ENCODE peak calls at places on chromosome 22, in seven cellular contexts. One of them, this sample, is unnamed.

GRCh38 chr22:46442217-46442853 is 95.1 kb downstream of the CELSR1 start:
- DNase-seq in activated naive CD4-positive, alpha-beta T cell: no peak
- DNase-seq in NCI-H748 treated with DMSO at 0.1 percent for 48 hours: no peak
- DNase-seq in stimulated activated CD4-positive, alpha-beta T cell treated with anti-CD3 and anti-CD28 coated beads, Interleukin-4, amount 100 ng/mL, for 1 hour: no peak
- DNase-seq in B cell: no peak
- DNase-seq in T-helper 22 cell: no peak
- DNase-seq in GM12865: no peak
- DNase-seq in this sample: no peak

GRCh38 chr22:23847991-23848864 is 9.4 kb upstream of the DERL3 start:
- DNase-seq in activated naive CD4-positive, alpha-beta T cell: no peak
- DNase-seq in NCI-H748 treated with DMSO at 0.1 percent for 48 hours: no peak
- DNase-seq in stimulated activated CD4-positive, alpha-beta T cell treated with anti-CD3 and anti-CD28 coated beads, Interleukin-4, amount 100 ng/mL, for 1 hour: no peak
- DNase-seq in B cell: no peak
- DNase-seq in T-helper 22 cell: no peak
- DNase-seq in GM12865: no peak
- DNase-seq in this sample: no peak

GRCh38 chr22:43811777-43812148 is 342 bp downstream of the EFCAB6 start:
- DNase-seq in activated naive CD4-positive, alpha-beta T cell: no peak
- DNase-seq in NCI-H748 treated with DMSO at 0.1 percent for 48 hours: no peak
- DNase-seq in stimulated activated CD4-positive, alpha-beta T cell treated with anti-CD3 and anti-CD28 coated beads, Interleukin-4, amount 100 ng/mL, for 1 hour: no peak
- DNase-seq in B cell: no peak
- DNase-seq in T-helper 22 cell: no peak
- DNase-seq in GM12865: peak
- DNase-seq in this sample: no peak

GRCh38 chr22:49303061-49303735 is 524.5 kb downstream of the BRD1 start:
- DNase-seq in activated naive CD4-positive, alpha-beta T cell: no peak
- DNase-seq in NCI-H748 treated with DMSO at 0.1 percent for 48 hours: no peak
- DNase-seq in stimulated activated CD4-positive, alpha-beta T cell treated with anti-CD3 and anti-CD28 coated beads, Interleukin-4, amount 100 ng/mL, for 1 hour: no peak
- DNase-seq in B cell: no peak
- DNase-seq in T-helper 22 cell: no peak
- DNase-seq in GM12865: no peak
- DNase-seq in this sample: no peak

GRCh38 chr22:17754233-17754925 is 19.9 kb downstream of the BID start:
- DNase-seq in activated naive CD4-positive, alpha-beta T cell: no peak
- DNase-seq in NCI-H748 treated with DMSO at 0.1 percent for 48 hours: no peak
- DNase-seq in stimulated activated CD4-positive, alpha-beta T cell treated with anti-CD3 and anti-CD28 coated beads, Interleukin-4, amount 100 ng/mL, for 1 hour: peak
- DNase-seq in B cell: no peak
- DNase-seq in T-helper 22 cell: no peak
- DNase-seq in GM12865: peak
- DNase-seq in this sample: no peak

GRCh38 chr22:50104149-50104548 is 14.3 kb downstream of the MOV10L1 start:
- DNase-seq in activated naive CD4-positive, alpha-beta T cell: no peak
- DNase-seq in NCI-H748 treated with DMSO at 0.1 percent for 48 hours: peak
- DNase-seq in stimulated activated CD4-positive, alpha-beta T cell treated with anti-CD3 and anti-CD28 coated beads, Interleukin-4, amount 100 ng/mL, for 1 hour: no peak
- DNase-seq in B cell: no peak
- DNase-seq in T-helper 22 cell: no peak
- DNase-seq in GM12865: peak
- DNase-seq in this sample: no peak

GRCh38 chr22:23772315-23773246 is at the start of gene MMP11:
- DNase-seq in activated naive CD4-positive, alpha-beta T cell: peak
- DNase-seq in NCI-H748 treated with DMSO at 0.1 percent for 48 hours: no peak
- DNase-seq in stimulated activated CD4-positive, alpha-beta T cell treated with anti-CD3 and anti-CD28 coated beads, Interleukin-4, amount 100 ng/mL, for 1 hour: peak
- DNase-seq in B cell: peak
- DNase-seq in T-helper 22 cell: peak
- DNase-seq in GM12865: peak
- DNase-seq in this sample: peak

GRCh38 chr22:23098718-23099524 is 28.6 kb downstream of the GNAZ start:
- DNase-seq in activated naive CD4-positive, alpha-beta T cell: no peak
- DNase-seq in NCI-H748 treated with DMSO at 0.1 percent for 48 hours: no peak
- DNase-seq in stimulated activated CD4-positive, alpha-beta T cell treated with anti-CD3 and anti-CD28 coated beads, Interleukin-4, amount 100 ng/mL, for 1 hour: no peak
- DNase-seq in B cell: no peak
- DNase-seq in T-helper 22 cell: no peak
- DNase-seq in GM12865: no peak
- DNase-seq in this sample: no peak

GRCh38 chr22:28904211-28904808 is 20.9 kb downstream of the ZNRF3 start:
- DNase-seq in activated naive CD4-positive, alpha-beta T cell: no peak
- DNase-seq in NCI-H748 treated with DMSO at 0.1 percent for 48 hours: no peak
- DNase-seq in stimulated activated CD4-positive, alpha-beta T cell treated with anti-CD3 and anti-CD28 coated beads, Interleukin-4, amount 100 ng/mL, for 1 hour: no peak
- DNase-seq in B cell: no peak
- DNase-seq in T-helper 22 cell: no peak
- DNase-seq in GM12865: no peak
- DNase-seq in this sample: no peak

GRCh38 chr22:43992331-43992821 is 31.7 kb upstream of the PARVB start:
- DNase-seq in activated naive CD4-positive, alpha-beta T cell: no peak
- DNase-seq in NCI-H748 treated with DMSO at 0.1 percent for 48 hours: no peak
- DNase-seq in stimulated activated CD4-positive, alpha-beta T cell treated with anti-CD3 and anti-CD28 coated beads, Interleukin-4, amount 100 ng/mL, for 1 hour: no peak
- DNase-seq in B cell: no peak
- DNase-seq in T-helper 22 cell: no peak
- DNase-seq in GM12865: no peak
- DNase-seq in this sample: no peak

GRCh38 chr22:23888615-23889401 is 5.4 kb upstream of the MIF start:
- DNase-seq in activated naive CD4-positive, alpha-beta T cell: no peak
- DNase-seq in NCI-H748 treated with DMSO at 0.1 percent for 48 hours: no peak
- DNase-seq in stimulated activated CD4-positive, alpha-beta T cell treated with anti-CD3 and anti-CD28 coated beads, Interleukin-4, amount 100 ng/mL, for 1 hour: no peak
- DNase-seq in B cell: no peak
- DNase-seq in T-helper 22 cell: no peak
- DNase-seq in GM12865: no peak
- DNase-seq in this sample: no peak

GRCh38 chr22:25548866-25549464 is 15.5 kb upstream of the GRK3 start:
- DNase-seq in activated naive CD4-positive, alpha-beta T cell: no peak
- DNase-seq in NCI-H748 treated with DMSO at 0.1 percent for 48 hours: no peak
- DNase-seq in stimulated activated CD4-positive, alpha-beta T cell treated with anti-CD3 and anti-CD28 coated beads, Interleukin-4, amount 100 ng/mL, for 1 hour: no peak
- DNase-seq in B cell: no peak
- DNase-seq in T-helper 22 cell: no peak
- DNase-seq in GM12865: no peak
- DNase-seq in this sample: no peak

GRCh38 chr22:48047722-48048500 is 1285.5 kb downstream of the TBC1D22A start:
- DNase-seq in activated naive CD4-positive, alpha-beta T cell: no peak
- DNase-seq in NCI-H748 treated with DMSO at 0.1 percent for 48 hours: no peak
- DNase-seq in stimulated activated CD4-positive, alpha-beta T cell treated with anti-CD3 and anti-CD28 coated beads, Interleukin-4, amount 100 ng/mL, for 1 hour: no peak
- DNase-seq in B cell: no peak
- DNase-seq in T-helper 22 cell: no peak
- DNase-seq in GM12865: no peak
- DNase-seq in this sample: no peak

GRCh38 chr22:50209893-50210292 is 9.1 kb downstream of the SELENOO start:
- DNase-seq in activated naive CD4-positive, alpha-beta T cell: peak
- DNase-seq in NCI-H748 treated with DMSO at 0.1 percent for 48 hours: peak
- DNase-seq in stimulated activated CD4-positive, alpha-beta T cell treated with anti-CD3 and anti-CD28 coated beads, Interleukin-4, amount 100 ng/mL, for 1 hour: peak
- DNase-seq in B cell: peak
- DNase-seq in T-helper 22 cell: peak
- DNase-seq in GM12865: peak
- DNase-seq in this sample: peak

GRCh38 chr22:41947181-41948080 is 479 bp upstream of the CENPM start:
- DNase-seq in activated naive CD4-positive, alpha-beta T cell: no peak
- DNase-seq in NCI-H748 treated with DMSO at 0.1 percent for 48 hours: no peak
- DNase-seq in stimulated activated CD4-positive, alpha-beta T cell treated with anti-CD3 and anti-CD28 coated beads, Interleukin-4, amount 100 ng/mL, for 1 hour: no peak
- DNase-seq in B cell: no peak
- DNase-seq in T-helper 22 cell: no peak
- DNase-seq in GM12865: peak
- DNase-seq in this sample: no peak

GRCh38 chr22:44850946-44851345 is 98.6 kb downstream of the ARHGAP8 start:
- DNase-seq in activated naive CD4-positive, alpha-beta T cell: no peak
- DNase-seq in NCI-H748 treated with DMSO at 0.1 percent for 48 hours: no peak
- DNase-seq in stimulated activated CD4-positive, alpha-beta T cell treated with anti-CD3 and anti-CD28 coated beads, Interleukin-4, amount 100 ng/mL, for 1 hour: no peak
- DNase-seq in B cell: no peak
- DNase-seq in T-helper 22 cell: no peak
- DNase-seq in GM12865: no peak
- DNase-seq in this sample: no peak

GRCh38 chr22:50635591-50635990 is 7.6 kb upstream of the ARSA start:
- DNase-seq in activated naive CD4-positive, alpha-beta T cell: no peak
- DNase-seq in NCI-H748 treated with DMSO at 0.1 percent for 48 hours: no peak
- DNase-seq in stimulated activated CD4-positive, alpha-beta T cell treated with anti-CD3 and anti-CD28 coated beads, Interleukin-4, amount 100 ng/mL, for 1 hour: no peak
- DNase-seq in B cell: no peak
- DNase-seq in T-helper 22 cell: no peak
- DNase-seq in GM12865: no peak
- DNase-seq in this sample: no peak

GRCh38 chr22:39292002-39292401 is 27.4 kb downstream of the RPL3 start:
- DNase-seq in activated naive CD4-positive, alpha-beta T cell: no peak
- DNase-seq in NCI-H748 treated with DMSO at 0.1 percent for 48 hours: no peak
- DNase-seq in stimulated activated CD4-positive, alpha-beta T cell treated with anti-CD3 and anti-CD28 coated beads, Interleukin-4, amount 100 ng/mL, for 1 hour: no peak
- DNase-seq in B cell: no peak
- DNase-seq in T-helper 22 cell: no peak
- DNase-seq in GM12865: no peak
- DNase-seq in this sample: no peak

GRCh38 chr22:25403284-25403606 is 161.2 kb upstream of the GRK3 start:
- DNase-seq in activated naive CD4-positive, alpha-beta T cell: no peak
- DNase-seq in NCI-H748 treated with DMSO at 0.1 percent for 48 hours: no peak
- DNase-seq in stimulated activated CD4-positive, alpha-beta T cell treated with anti-CD3 and anti-CD28 coated beads, Interleukin-4, amount 100 ng/mL, for 1 hour: no peak
- DNase-seq in B cell: no peak
- DNase-seq in T-helper 22 cell: no peak
- DNase-seq in GM12865: no peak
- DNase-seq in this sample: no peak

GRCh38 chr22:32050678-32051515 is 7.8 kb downstream of the SLC5A1 start:
- DNase-seq in activated naive CD4-positive, alpha-beta T cell: no peak
- DNase-seq in NCI-H748 treated with DMSO at 0.1 percent for 48 hours: no peak
- DNase-seq in stimulated activated CD4-positive, alpha-beta T cell treated with anti-CD3 and anti-CD28 coated beads, Interleukin-4, amount 100 ng/mL, for 1 hour: peak
- DNase-seq in B cell: no peak
- DNase-seq in T-helper 22 cell: peak
- DNase-seq in GM12865: peak
- DNase-seq in this sample: no peak

GRCh38 chr22:19850482-19851109 is 4.1 kb downstream of the GNB1L start:
- DNase-seq in activated naive CD4-positive, alpha-beta T cell: no peak
- DNase-seq in NCI-H748 treated with DMSO at 0.1 percent for 48 hours: no peak
- DNase-seq in stimulated activated CD4-positive, alpha-beta T cell treated with anti-CD3 and anti-CD28 coated beads, Interleukin-4, amount 100 ng/mL, for 1 hour: no peak
- DNase-seq in B cell: no peak
- DNase-seq in T-helper 22 cell: no peak
- DNase-seq in GM12865: no peak
- DNase-seq in this sample: no peak

GRCh38 chr22:36595154-36595553 is 66.2 kb upstream of the EIF3D start:
- DNase-seq in activated naive CD4-positive, alpha-beta T cell: no peak
- DNase-seq in NCI-H748 treated with DMSO at 0.1 percent for 48 hours: no peak
- DNase-seq in stimulated activated CD4-positive, alpha-beta T cell treated with anti-CD3 and anti-CD28 coated beads, Interleukin-4, amount 100 ng/mL, for 1 hour: no peak
- DNase-seq in B cell: no peak
- DNase-seq in T-helper 22 cell: no peak
- DNase-seq in GM12865: no peak
- DNase-seq in this sample: no peak

GRCh38 chr22:19142394-19142793 is 2.1 kb downstream of the ESS2 start:
- DNase-seq in activated naive CD4-positive, alpha-beta T cell: no peak
- DNase-seq in NCI-H748 treated with DMSO at 0.1 percent for 48 hours: no peak
- DNase-seq in stimulated activated CD4-positive, alpha-beta T cell treated with anti-CD3 and anti-CD28 coated beads, Interleukin-4, amount 100 ng/mL, for 1 hour: no peak
- DNase-seq in B cell: no peak
- DNase-seq in T-helper 22 cell: no peak
- DNase-seq in GM12865: no peak
- DNase-seq in this sample: no peak

GRCh38 chr22:36224245-36224644 is 15.1 kb downstream of the APOL2 start:
- DNase-seq in activated naive CD4-positive, alpha-beta T cell: no peak
- DNase-seq in NCI-H748 treated with DMSO at 0.1 percent for 48 hours: no peak
- DNase-seq in stimulated activated CD4-positive, alpha-beta T cell treated with anti-CD3 and anti-CD28 coated beads, Interleukin-4, amount 100 ng/mL, for 1 hour: no peak
- DNase-seq in B cell: no peak
- DNase-seq in T-helper 22 cell: no peak
- DNase-seq in GM12865: no peak
- DNase-seq in this sample: no peak

GRCh38 chr22:31846161-31847115 is 92.6 kb downstream of the DEPDC5 start:
- DNase-seq in activated naive CD4-positive, alpha-beta T cell: no peak
- DNase-seq in NCI-H748 treated with DMSO at 0.1 percent for 48 hours: no peak
- DNase-seq in stimulated activated CD4-positive, alpha-beta T cell treated with anti-CD3 and anti-CD28 coated beads, Interleukin-4, amount 100 ng/mL, for 1 hour: no peak
- DNase-seq in B cell: no peak
- DNase-seq in T-helper 22 cell: no peak
- DNase-seq in GM12865: peak
- DNase-seq in this sample: no peak

GRCh38 chr22:40273319-40273718 is 73.0 kb upstream of the ADSL start:
- DNase-seq in activated naive CD4-positive, alpha-beta T cell: no peak
- DNase-seq in NCI-H748 treated with DMSO at 0.1 percent for 48 hours: no peak
- DNase-seq in stimulated activated CD4-positive, alpha-beta T cell treated with anti-CD3 and anti-CD28 coated beads, Interleukin-4, amount 100 ng/mL, for 1 hour: no peak
- DNase-seq in B cell: no peak
- DNase-seq in T-helper 22 cell: no peak
- DNase-seq in GM12865: no peak
- DNase-seq in this sample: no peak

GRCh38 chr22:45217806-45218205 is 22.9 kb downstream of the KIAA0930 start:
- DNase-seq in activated naive CD4-positive, alpha-beta T cell: no peak
- DNase-seq in NCI-H748 treated with DMSO at 0.1 percent for 48 hours: no peak
- DNase-seq in stimulated activated CD4-positive, alpha-beta T cell treated with anti-CD3 and anti-CD28 coated beads, Interleukin-4, amount 100 ng/mL, for 1 hour: no peak
- DNase-seq in B cell: no peak
- DNase-seq in T-helper 22 cell: no peak
- DNase-seq in GM12865: no peak
- DNase-seq in this sample: no peak